ENCODE peak calls at places on chromosomes 4 and X, in six cellular contexts. One of them, this sample, is unnamed.

GRCh38 chr4:18691431-18692200 is 670.1 kb upstream of the LCORL start:
- DNase-seq in OCI-LY7: peak
- DNase-seq in A549: no peak
- DNase-seq in omental fat pad: no peak
- DNase-seq in lower leg skin: no peak
- DNase-seq in body of pancreas: no peak
- DNase-seq in this sample: no peak

GRCh38 chrX:16869393-16870094 is 618 bp downstream of the RBBP7 start:
- DNase-seq in lower leg skin: no peak
- DNase-seq in A549: no peak
- DNase-seq in omental fat pad: no peak
- DNase-seq in OCI-LY7: peak
- DNase-seq in body of pancreas: peak
- DNase-seq in this sample: peak

GRCh38 chrX:136961594-136962135 is 72.1 kb downstream of the GPR101 start:
- DNase-seq in omental fat pad: no peak
- DNase-seq in lower leg skin: no peak
- DNase-seq in body of pancreas: no peak
- DNase-seq in A549: no peak
- DNase-seq in OCI-LY7: no peak
- DNase-seq in this sample: no peak

GRCh38 chrX:69319376-69319775 is 154.1 kb upstream of the PJA1 start:
- DNase-seq in OCI-LY7: no peak
- DNase-seq in body of pancreas: no peak
- DNase-seq in omental fat pad: no peak
- DNase-seq in A549: no peak
- DNase-seq in lower leg skin: peak
- DNase-seq in this sample: no peak

GRCh38 chrX:84469226-84469625 is 33.0 kb downstream of the HDX start:
- DNase-seq in body of pancreas: no peak
- DNase-seq in lower leg skin: no peak
- DNase-seq in A549: no peak
- DNase-seq in omental fat pad: no peak
- DNase-seq in OCI-LY7: no peak
- DNase-seq in this sample: no peak

GRCh38 chr4:39036172-39036571 is 4.0 kb upstream of the TMEM156 start:
- DNase-seq in body of pancreas: peak
- DNase-seq in A549: no peak
- DNase-seq in lower leg skin: no peak
- DNase-seq in omental fat pad: no peak
- DNase-seq in OCI-LY7: no peak
- DNase-seq in this sample: no peak

GRCh38 chr4:141642711-141643110 is 6.3 kb downstream of the IL15 start:
- DNase-seq in body of pancreas: no peak
- DNase-seq in A549: no peak
- DNase-seq in lower leg skin: no peak
- DNase-seq in OCI-LY7: no peak
- DNase-seq in omental fat pad: no peak
- DNase-seq in this sample: no peak

GRCh38 chr4:186554890-186555827 is at the start of gene MTNR1A:
- DNase-seq in A549: peak
- DNase-seq in OCI-LY7: no peak
- DNase-seq in omental fat pad: no peak
- DNase-seq in lower leg skin: no peak
- DNase-seq in body of pancreas: peak
- DNase-seq in this sample: peak

GRCh38 chr4:47167391-47167790 is 136.0 kb downstream of the GABRB1 start:
- DNase-seq in omental fat pad: no peak
- DNase-seq in lower leg skin: no peak
- DNase-seq in OCI-LY7: no peak
- DNase-seq in A549: no peak
- DNase-seq in body of pancreas: no peak
- DNase-seq in this sample: no peak

GRCh38 chrX:154532690-154533089 is 14.0 kb downstream of the G6PD start:
- DNase-seq in OCI-LY7: no peak
- DNase-seq in lower leg skin: no peak
- DNase-seq in omental fat pad: no peak
- DNase-seq in A549: no peak
- DNase-seq in body of pancreas: no peak
- DNase-seq in this sample: no peak

GRCh38 chr4:71187399-71188196 is 151.2 kb upstream of the SLC4A4 start:
- DNase-seq in omental fat pad: peak
- DNase-seq in OCI-LY7: no peak
- DNase-seq in A549: peak
- DNase-seq in lower leg skin: peak
- DNase-seq in body of pancreas: peak
- DNase-seq in this sample: peak

GRCh38 chr4:7750508-7750907 is 189.2 kb downstream of the AFAP1 start:
- DNase-seq in A549: no peak
- DNase-seq in lower leg skin: no peak
- DNase-seq in omental fat pad: no peak
- DNase-seq in OCI-LY7: no peak
- DNase-seq in body of pancreas: no peak
- DNase-seq in this sample: no peak

GRCh38 chrX:2673611-2674010 is 17.5 kb upstream of the CD99 start:
- DNase-seq in A549: no peak
- DNase-seq in OCI-LY7: no peak
- DNase-seq in lower leg skin: no peak
- DNase-seq in omental fat pad: no peak
- DNase-seq in body of pancreas: no peak
- DNase-seq in this sample: no peak

GRCh38 chr4:151215295-151215694 is 61.7 kb upstream of the PRSS48 start:
- DNase-seq in A549: no peak
- DNase-seq in body of pancreas: no peak
- DNase-seq in lower leg skin: no peak
- DNase-seq in omental fat pad: no peak
- DNase-seq in OCI-LY7: no peak
- DNase-seq in this sample: no peak

GRCh38 chr4:121155893-121156292 is 8.2 kb downstream of the TNIP3 start:
- DNase-seq in lower leg skin: no peak
- DNase-seq in body of pancreas: no peak
- DNase-seq in omental fat pad: no peak
- DNase-seq in A549: peak
- DNase-seq in OCI-LY7: no peak
- DNase-seq in this sample: no peak

GRCh38 chr4:177485528-177485927 is 43.3 kb upstream of the AGA start:
- DNase-seq in body of pancreas: no peak
- DNase-seq in lower leg skin: no peak
- DNase-seq in A549: no peak
- DNase-seq in OCI-LY7: no peak
- DNase-seq in omental fat pad: no peak
- DNase-seq in this sample: no peak

GRCh38 chr4:133095591-133095990 is 53.5 kb upstream of the PCDH10 start:
- DNase-seq in omental fat pad: no peak
- DNase-seq in OCI-LY7: no peak
- DNase-seq in lower leg skin: no peak
- DNase-seq in body of pancreas: no peak
- DNase-seq in A549: no peak
- DNase-seq in this sample: no peak

GRCh38 chr4:91957963-91958362 is 345.8 kb upstream of the GRID2 start:
- DNase-seq in OCI-LY7: no peak
- DNase-seq in A549: no peak
- DNase-seq in omental fat pad: no peak
- DNase-seq in lower leg skin: no peak
- DNase-seq in body of pancreas: no peak
- DNase-seq in this sample: no peak

GRCh38 chr4:109967798-109968520 is 55.3 kb downstream of the EGF start:
- DNase-seq in OCI-LY7: no peak
- DNase-seq in body of pancreas: no peak
- DNase-seq in A549: no peak
- DNase-seq in lower leg skin: no peak
- DNase-seq in omental fat pad: no peak
- DNase-seq in this sample: no peak

GRCh38 chr4:88523325-88524129 is at the start of gene PYURF:
- DNase-seq in body of pancreas: peak
- DNase-seq in A549: peak
- DNase-seq in lower leg skin: peak
- DNase-seq in omental fat pad: peak
- DNase-seq in OCI-LY7: peak
- DNase-seq in this sample: peak

GRCh38 chr4:124980276-124980752 is 267.8 kb upstream of the ANKRD50 start:
- DNase-seq in A549: no peak
- DNase-seq in body of pancreas: no peak
- DNase-seq in OCI-LY7: no peak
- DNase-seq in lower leg skin: no peak
- DNase-seq in omental fat pad: no peak
- DNase-seq in this sample: no peak

GRCh38 chr4:6944311-6945051 is 34.9 kb downstream of the TBC1D14 start:
- DNase-seq in omental fat pad: no peak
- DNase-seq in OCI-LY7: no peak
- DNase-seq in body of pancreas: no peak
- DNase-seq in A549: no peak
- DNase-seq in lower leg skin: no peak
- DNase-seq in this sample: no peak

GRCh38 chrX:85084770-85085393 is 81.2 kb downstream of the APOOL start:
- DNase-seq in body of pancreas: peak
- DNase-seq in A549: peak
- DNase-seq in lower leg skin: no peak
- DNase-seq in omental fat pad: no peak
- DNase-seq in OCI-LY7: peak
- DNase-seq in this sample: no peak

GRCh38 chrX:123830309-123830708 is 29.5 kb upstream of the XIAP start:
- DNase-seq in lower leg skin: no peak
- DNase-seq in omental fat pad: no peak
- DNase-seq in OCI-LY7: peak
- DNase-seq in body of pancreas: peak
- DNase-seq in A549: peak
- DNase-seq in this sample: no peak

GRCh38 chr4:26120098-26120795 is 200.6 kb upstream of the RBPJ start:
- DNase-seq in lower leg skin: no peak
- DNase-seq in omental fat pad: no peak
- DNase-seq in body of pancreas: no peak
- DNase-seq in A549: no peak
- DNase-seq in OCI-LY7: no peak
- DNase-seq in this sample: no peak

GRCh38 chrX:120797201-120797938 is 78.3 kb downstream of the CT47B1 start:
- DNase-seq in OCI-LY7: no peak
- DNase-seq in body of pancreas: no peak
- DNase-seq in omental fat pad: no peak
- DNase-seq in A549: no peak
- DNase-seq in lower leg skin: no peak
- DNase-seq in this sample: no peak

GRCh38 chr4:149047368-149047767 is 605.2 kb upstream of the NR3C2 start:
- DNase-seq in body of pancreas: no peak
- DNase-seq in omental fat pad: no peak
- DNase-seq in lower leg skin: no peak
- DNase-seq in OCI-LY7: no peak
- DNase-seq in A549: no peak
- DNase-seq in this sample: no peak

GRCh38 chr4:96767815-96768480 is 928.1 kb downstream of the PDHA2 start:
- DNase-seq in OCI-LY7: no peak
- DNase-seq in body of pancreas: no peak
- DNase-seq in lower leg skin: no peak
- DNase-seq in A549: no peak
- DNase-seq in omental fat pad: no peak
- DNase-seq in this sample: no peak

GRCh38 chr4:127304356-127304755 is 328.4 kb upstream of the INTU start:
- DNase-seq in OCI-LY7: no peak
- DNase-seq in omental fat pad: no peak
- DNase-seq in body of pancreas: no peak
- DNase-seq in A549: no peak
- DNase-seq in lower leg skin: no peak
- DNase-seq in this sample: no peak

GRCh38 chr4:183808102-183808466 is 97.0 kb upstream of the STOX2 start:
- DNase-seq in omental fat pad: no peak
- DNase-seq in OCI-LY7: no peak
- DNase-seq in lower leg skin: no peak
- DNase-seq in A549: no peak
- DNase-seq in body of pancreas: peak
- DNase-seq in this sample: no peak

GRCh38 chr4:125123710-125124109 is 191.0 kb upstream of the FAT4 start:
- DNase-seq in A549: no peak
- DNase-seq in OCI-LY7: no peak
- DNase-seq in body of pancreas: no peak
- DNase-seq in omental fat pad: no peak
- DNase-seq in lower leg skin: no peak
- DNase-seq in this sample: no peak

GRCh38 chr4:73258668-73259551 is at the start of gene ANKRD17:
- DNase-seq in omental fat pad: peak
- DNase-seq in body of pancreas: peak
- DNase-seq in lower leg skin: peak
- DNase-seq in OCI-LY7: peak
- DNase-seq in A549: peak
- DNase-seq in this sample: peak
- TF ChIP-seq CTCF in omental fat pad: no peak
- TF ChIP-seq CTCF in body of pancreas: peak
- TF ChIP-seq CTCF in lower leg skin: no peak
- TF ChIP-seq CTCF in OCI-LY7: no peak
- TF ChIP-seq CTCF in A549: no peak
- TF ChIP-seq CTCF in this sample: no peak

GRCh38 chr4:101033986-101034385 is 313.3 kb downstream of the PPP3CA start:
- DNase-seq in OCI-LY7: no peak
- DNase-seq in lower leg skin: no peak
- DNase-seq in omental fat pad: no peak
- DNase-seq in A549: no peak
- DNase-seq in body of pancreas: no peak
- DNase-seq in this sample: no peak
- TF ChIP-seq CTCF in OCI-LY7: peak
- TF ChIP-seq CTCF in lower leg skin: no peak
- TF ChIP-seq CTCF in omental fat pad: no peak
- TF ChIP-seq CTCF in A549: no peak
- TF ChIP-seq CTCF in body of pancreas: no peak
- TF ChIP-seq CTCF in this sample: no peak

DNA sequence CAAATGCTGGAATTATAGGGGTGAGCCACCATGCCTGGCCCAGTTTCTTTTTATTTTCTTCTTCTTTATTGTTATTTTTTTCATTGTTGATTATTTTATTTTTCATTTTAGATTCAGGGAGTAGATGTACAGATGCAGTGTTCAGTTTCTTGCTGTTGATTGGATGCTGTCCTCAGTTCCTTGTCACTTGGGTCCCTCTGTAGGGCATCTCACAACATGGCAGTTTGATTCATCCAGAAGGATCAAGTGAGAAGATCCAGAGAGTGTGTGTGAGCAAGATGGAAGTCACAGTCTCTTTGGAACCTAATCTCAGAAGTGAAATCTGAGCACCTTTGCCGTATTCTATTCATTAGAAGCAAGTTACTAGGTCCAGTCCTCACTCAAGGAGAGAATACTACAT is 20.9 kb downstream of the HMGB3 start:
- DNase-seq in A549: no peak
- DNase-seq in body of pancreas: no peak
- DNase-seq in OCI-LY7: no peak
- DNase-seq in omental fat pad: no peak
- DNase-seq in lower leg skin: no peak
- DNase-seq in this sample: no peak
- TF ChIP-seq CTCF in A549: no peak
- TF ChIP-seq CTCF in body of pancreas: no peak
- TF ChIP-seq CTCF in OCI-LY7: peak
- TF ChIP-seq CTCF in omental fat pad: no peak
- TF ChIP-seq CTCF in lower leg skin: no peak
- TF ChIP-seq CTCF in this sample: no peak

DNA sequence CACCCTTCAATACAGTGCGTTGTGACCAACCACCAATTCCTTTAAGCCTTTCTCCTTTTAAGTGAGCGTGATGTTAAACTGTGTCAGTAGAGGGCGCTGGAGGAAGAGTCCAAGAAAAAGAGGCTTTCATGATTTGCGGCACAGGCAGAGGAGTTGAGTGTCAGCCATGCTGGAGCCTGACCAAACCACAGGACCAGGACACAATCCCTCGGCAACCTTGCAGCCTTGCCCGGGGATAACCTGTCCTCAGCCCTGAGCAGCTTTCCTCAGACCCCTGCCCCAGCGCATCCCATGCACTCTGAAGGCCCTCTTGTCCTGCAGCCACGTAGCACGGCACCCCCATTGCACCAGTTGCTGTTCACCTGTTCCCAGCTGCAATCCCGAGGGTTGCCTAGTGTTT is 53.5 kb upstream of the SMIM31 start:
- DNase-seq in omental fat pad: no peak
- DNase-seq in A549: peak
- DNase-seq in body of pancreas: no peak
- DNase-seq in lower leg skin: no peak
- DNase-seq in OCI-LY7: peak
- DNase-seq in this sample: no peak
- TF ChIP-seq CTCF in omental fat pad: no peak
- TF ChIP-seq CTCF in A549: no peak
- TF ChIP-seq CTCF in body of pancreas: no peak
- TF ChIP-seq CTCF in lower leg skin: no peak
- TF ChIP-seq CTCF in OCI-LY7: peak
- TF ChIP-seq CTCF in this sample: peak

This sample was measured in progenitor cell of endocrine pancreas.